ENCODE peak calls at places on chromosomes 11 and 22, in eight cellular contexts. Y is stimulated activated CD8-positive, alpha-beta memory T cell treated with anti-CD3 and anti-CD28 coated beads, Interleukin-15, amount 100 ng/mL, for 1 hour; F is sciatic nerve; W is hippocampal formation; H is prostate gland; G is NCI-H2029 treated with DMSO at 0.1 percent for 48 hours; T is kidney glomerular epithelial cell; V is mucosa of descending colon. R is an unnamed sample.

GRCh38 chr22:38284042-38284402 is 11.2 kb upstream of the TMEM184B start:
- DNase-seq in W (no peak), V (no peak), G (no peak), T (no peak), Y (no peak), H (no peak), F (no peak), R (no peak)

GRCh38 chr11:126307706-126308105 is 3.8 kb downstream of the DCPS start:
- DNase-seq in W (peak), F (no peak), T (no peak), H (no peak), G (no peak), Y (no peak), V (no peak), R (no peak)

GRCh38 chr11:126808851-126809250 is 191.7 kb downstream of the KIRREL3 start:
- DNase-seq in G (no peak), F (no peak), H (no peak), T (no peak), W (peak), V (no peak), Y (no peak), R (no peak)

GRCh38 chr11:126636911-126637799 is 281.7 kb downstream of the ST3GAL4 start:
- DNase-seq in H (no peak), T (peak), Y (no peak), F (no peak), W (no peak), G (no peak), V (no peak), R (no peak)

GRCh38 chr11:61059260-61059752 is 43.0 kb upstream of the CD5 start:
- DNase-seq in T (no peak), W (no peak), G (no peak), F (peak), Y (no peak), V (no peak), H (no peak), R (no peak)

GRCh38 chr11:88335284-88335683 is 2.3 kb downstream of the CTSC start:
- DNase-seq in V (no peak), W (no peak), G (no peak), Y (no peak), T (no peak), H (no peak), F (no peak), R (no peak)

GRCh38 chr11:13983081-13983751 is 20.7 kb downstream of the SPON1 start:
- DNase-seq in H (peak), W (no peak), T (no peak), V (peak), Y (no peak), G (no peak), F (no peak), R (no peak)

GRCh38 chr11:96044747-96045146 is 120.8 kb upstream of the MTMR2 start:
- DNase-seq in V (no peak), G (no peak), W (no peak), F (no peak), H (no peak), Y (no peak), T (no peak), R (no peak)

GRCh38 chr22:40345271-40345670 is 1.0 kb upstream of the ADSL start:
- DNase-seq in F (peak), T (no peak), Y (no peak), H (no peak), V (no peak), W (no peak), G (no peak), R (no peak)

GRCh38 chr22:49310354-49310753 is 517.3 kb downstream of the BRD1 start:
- DNase-seq in Y (no peak), W (no peak), V (no peak), T (no peak), F (peak), G (no peak), H (no peak), R (no peak)

GRCh38 chr22:45268167-45268957 is 16.4 kb upstream of the UPK3A start:
- DNase-seq in T (no peak), Y (no peak), G (no peak), V (peak), W (no peak), H (no peak), F (peak), R (no peak)

GRCh38 chr11:17483505-17483904 is 6.9 kb upstream of the ABCC8 start:
- DNase-seq in T (no peak), G (no peak), F (no peak), Y (no peak), V (no peak), H (no peak), W (no peak), R (no peak)

GRCh38 chr11:8234425-8234821 is 29.3 kb downstream of the LMO1 start:
- DNase-seq in Y (no peak), T (no peak), W (no peak), H (no peak), G (no peak), F (no peak), V (no peak), R (no peak)

GRCh38 chr11:71279916-71280645 is 27.7 kb upstream of the SHANK2 start:
- DNase-seq in G (no peak), H (no peak), Y (no peak), T (no peak), F (no peak), V (no peak), W (no peak), R (no peak)

GRCh38 chr11:1751521-1751921 is 1.1 kb upstream of the IFITM10 start:
- DNase-seq in G (no peak), W (no peak), F (no peak), Y (no peak), T (no peak), V (no peak), H (no peak), R (no peak)

GRCh38 chr11:103624708-103625623 is 411.5 kb upstream of the DDI1 start:
- DNase-seq in Y (no peak), V (no peak), T (peak), H (no peak), F (no peak), W (no peak), G (no peak), R (no peak)

GRCh38 chr22:24471570-24471969 is 23.6 kb upstream of the UPB1 start:
- DNase-seq in Y (no peak), T (peak), G (no peak), F (peak), H (no peak), W (no peak), V (no peak), R (no peak)

GRCh38 chr22:24189249-24190158 is 8.2 kb downstream of the SUSD2 start:
- DNase-seq in Y (peak), V (peak), H (peak), F (peak), G (peak), W (peak), T (peak), R (no peak)

GRCh38 chr22:42366815-42367581 is 65.2 kb downstream of the NFAM1 start:
- DNase-seq in W (peak), V (peak), Y (no peak), F (no peak), H (peak), G (no peak), T (no peak), R (no peak)

GRCh38 chr11:101470414-101470813 is 113.4 kb downstream of the TRPC6 start:
- DNase-seq in F (no peak), G (no peak), W (no peak), V (no peak), Y (no peak), T (no peak), H (no peak), R (no peak)

R was measured in SIG-M5.